ENCODE peak calls at places on chromosomes 16 and 17, in six cellular contexts. E is Peyer's patch, J is ascending aorta, Q is LNCaP clone FGC, W is fibroblast of lung, O is A549. A is an unnamed sample.

GRCh38 chr17:2906907-2907306 is 110.7 kb downstream of the RAP1GAP2 start:
- DNase-seq in E (no peak), J (no peak), Q (no peak), W (no peak), O (no peak), A (no peak)

GRCh38 chr16:56424791-56425438 is 430 bp downstream of the AMFR start:
- DNase-seq in E (peak), J (no peak), Q (no peak), W (peak), O (peak), A (no peak)

GRCh38 chr16:15033309-15033707 is 22.6 kb downstream of the NTAN1 start:
- DNase-seq in E (no peak), J (no peak), Q (no peak), W (no peak), O (no peak), A (no peak)

GRCh38 chr16:80803341-80804060 is 897 bp downstream of the CDYL2 start:
- DNase-seq in E (peak), J (no peak), Q (no peak), W (peak), O (no peak), A (no peak)

GRCh38 chr17:76714336-76714735 is 3.6 kb upstream of the MXRA7 start:
- DNase-seq in E (no peak), J (no peak), Q (no peak), W (no peak), O (no peak), A (no peak)

GRCh38 chr17:13070732-13071131 is 52.9 kb upstream of the ELAC2 start:
- DNase-seq in E (no peak), J (no peak), Q (no peak), W (no peak), O (no peak), A (no peak)

GRCh38 chr16:30923554-30924085 is at the start of gene FBXL19:
- DNase-seq in E (peak), J (no peak), Q (no peak), W (no peak), O (no peak), A (no peak)

GRCh38 chr17:59311051-59311468 is 20.4 kb upstream of the YPEL2 start:
- DNase-seq in E (peak), J (no peak), Q (no peak), W (no peak), O (peak), A (peak)

GRCh38 chr17:72693147-72693878 is 399.2 kb downstream of the SLC39A11 start:
- DNase-seq in E (no peak), J (no peak), Q (no peak), W (no peak), O (no peak), A (no peak)

GRCh38 chr16:67781548-67781921 is 24.8 kb downstream of the RANBP10 start:
- DNase-seq in E (no peak), J (no peak), Q (no peak), W (peak), O (no peak), A (no peak)

GRCh38 chr17:11996722-11997146 is 541 bp downstream of the ZNF18 start:
- DNase-seq in E (peak), J (no peak), Q (no peak), W (peak), O (peak), A (peak)

GRCh38 chr16:67652578-67653130 is 7.4 kb downstream of the ACD start:
- DNase-seq in E (no peak), J (no peak), Q (no peak), W (no peak), O (peak), A (no peak)

GRCh38 chr17:18960803-18961511 is 9.0 kb downstream of the SLC5A10 start:
- DNase-seq in E (peak), J (no peak), Q (no peak), W (peak), O (peak), A (no peak)

GRCh38 chr17:7056386-7056785 is 12.5 kb upstream of the SLC16A11 start:
- DNase-seq in E (no peak), J (no peak), Q (no peak), W (peak), O (no peak), A (no peak)

GRCh38 chr16:3656491-3657468 is 2.3 kb downstream of the DNASE1 start:
- DNase-seq in E (no peak), J (no peak), Q (no peak), W (no peak), O (no peak), A (no peak)

GRCh38 chr17:79038545-79039135 is 14.7 kb downstream of the C1QTNF1 start:
- DNase-seq in E (no peak), J (no peak), Q (no peak), W (peak), O (peak), A (no peak)

GRCh38 chr17:2909853-2910234 is 113.6 kb downstream of the RAP1GAP2 start:
- DNase-seq in E (no peak), J (no peak), Q (no peak), W (no peak), O (no peak), A (no peak)

GRCh38 chr17:34146440-34147043 is 108.5 kb upstream of the CCL2 start:
- DNase-seq in E (peak), J (no peak), Q (no peak), W (no peak), O (peak), A (no peak)

GRCh38 chr16:82197540-82198240 is 27.7 kb upstream of the MPHOSPH6 start:
- DNase-seq in E (no peak), J (no peak), Q (peak), W (no peak), O (no peak), A (no peak)

GRCh38 chr16:23595246-23595950 is 718 bp downstream of the NDUFAB1 start:
- DNase-seq in E (no peak), J (no peak), Q (no peak), W (no peak), O (peak), A (no peak)

GRCh38 chr17:19720631-19721426 is 4.4 kb upstream of the SLC47A2 start:
- DNase-seq in E (no peak), J (no peak), Q (no peak), W (no peak), O (no peak), A (no peak)

GRCh38 chr17:37826497-37827115 is 81.7 kb upstream of the HNF1B start:
- DNase-seq in E (peak), J (no peak), Q (no peak), W (peak), O (no peak), A (no peak)

GRCh38 chr16:12260647-12261262 is 284.2 kb downstream of the SNX29 start:
- DNase-seq in E (no peak), J (no peak), Q (no peak), W (no peak), O (peak), A (no peak)

GRCh38 chr17:69361156-69361555 is 34.2 kb upstream of the ABCA5 start:
- DNase-seq in E (no peak), J (no peak), Q (no peak), W (no peak), O (no peak), A (no peak)

GRCh38 chr16:15553313-15554088 is 89.5 kb downstream of the MARF1 start:
- DNase-seq in E (no peak), J (no peak), Q (no peak), W (peak), O (no peak), A (no peak)

GRCh38 chr17:5840811-5841446 is 229.2 kb upstream of the WSCD1 start:
- DNase-seq in E (no peak), J (no peak), Q (no peak), W (no peak), O (no peak), A (no peak)

GRCh38 chr17:78873519-78874340 is 29.3 kb downstream of the CEP295NL start:
- DNase-seq in E (no peak), J (no peak), Q (peak), W (peak), O (no peak), A (peak)

GRCh38 chr16:16133943-16134604 is 89.2 kb downstream of the ABCC6 start:
- DNase-seq in E (no peak), J (no peak), Q (no peak), W (no peak), O (no peak), A (no peak)

GRCh38 chr17:54085934-54086333 is 263.2 kb downstream of the KIF2B start:
- DNase-seq in E (no peak), J (no peak), Q (no peak), W (no peak), O (no peak), A (no peak)

GRCh38 chr16:4314532-4315184 is 1.2 kb upstream of the GLIS2 start:
- DNase-seq in E (no peak), J (no peak), Q (no peak), W (peak), O (peak), A (no peak)

GRCh38 chr16:19005561-19006445 is 22.1 kb downstream of the TMC7 start:
- DNase-seq in E (no peak), J (no peak), Q (no peak), W (peak), O (peak), A (no peak)

GRCh38 chr17:7478276-7479138 is 924 bp downstream of the ZBTB4 start:
- DNase-seq in E (peak), J (no peak), Q (no peak), W (peak), O (peak), A (no peak)

GRCh38 chr16:57619133-57619605 is 9.3 kb upstream of the ADGRG1 start:
- DNase-seq in E (no peak), J (no peak), Q (no peak), W (no peak), O (no peak), A (no peak)

GRCh38 chr17:73189417-73190099 is 3.3 kb upstream of the COG1 start:
- DNase-seq in E (no peak), J (no peak), Q (peak), W (peak), O (peak), A (no peak)

GRCh38 chr16:88617268-88618031 is 20.9 kb upstream of the IL17C start:
- DNase-seq in E (no peak), J (no peak), Q (peak), W (no peak), O (no peak), A (no peak)

GRCh38 chr17:79657861-79658810 is 47.3 kb upstream of the RBFOX3 start:
- DNase-seq in E (no peak), J (no peak), Q (no peak), W (no peak), O (no peak), A (no peak)

GRCh38 chr16:51148674-51149228 is 2.3 kb downstream of the SALL1 start:
- DNase-seq in E (no peak), J (no peak), Q (no peak), W (peak), O (no peak), A (no peak)

GRCh38 chr16:51144203-51144602 is 6.9 kb downstream of the SALL1 start:
- DNase-seq in E (no peak), J (no peak), Q (no peak), W (peak), O (no peak), A (no peak)

GRCh38 chr16:51147776-51148673 is 3.0 kb downstream of the SALL1 start:
- DNase-seq in E (no peak), J (no peak), Q (no peak), W (peak), O (no peak), A (no peak)

GRCh38 chr16:51149251-51149661 is 1.8 kb downstream of the SALL1 start:
- DNase-seq in E (no peak), J (no peak), Q (no peak), W (peak), O (no peak), A (no peak)

GRCh38 chr16:51146256-51146924 is 4.7 kb downstream of the SALL1 start:
- DNase-seq in E (no peak), J (no peak), Q (no peak), W (peak), O (no peak), A (no peak)
- TF ChIP-seq CTCF in E (no peak), J (no peak), Q (peak), W (peak), O (no peak), A (peak)

DNA sequence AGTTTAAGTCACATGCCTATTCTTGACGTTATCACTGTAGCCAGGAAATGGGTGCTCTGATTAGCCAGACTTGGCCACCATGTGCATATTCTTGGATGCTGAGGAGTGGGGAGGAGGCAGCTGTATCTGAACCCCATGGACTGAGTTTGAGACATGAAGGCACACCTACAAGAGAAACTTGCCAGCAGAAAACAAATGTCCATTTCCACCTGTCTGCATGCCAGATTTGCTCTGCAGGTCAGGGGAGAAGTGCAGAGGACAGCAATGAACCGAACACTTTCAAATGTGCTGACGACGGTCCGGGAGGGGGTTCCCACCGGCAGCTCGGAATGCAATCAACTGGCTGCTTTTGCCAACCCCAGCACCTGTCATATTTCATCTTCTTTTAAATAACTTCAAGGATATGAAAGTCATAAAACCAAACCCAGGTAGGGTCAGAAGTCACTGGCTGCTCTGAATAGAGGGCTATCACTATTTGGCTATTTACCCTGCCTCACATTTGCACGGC is 287.8 kb upstream of the N4BP1 start:
- DNase-seq in E (no peak), J (no peak), Q (no peak), W (no peak), O (no peak), A (no peak)
- H3K4me3 ChIP-seq in E (no peak), J (no peak), Q (no peak), W (no peak), O (no peak), A (no peak)

DNA sequence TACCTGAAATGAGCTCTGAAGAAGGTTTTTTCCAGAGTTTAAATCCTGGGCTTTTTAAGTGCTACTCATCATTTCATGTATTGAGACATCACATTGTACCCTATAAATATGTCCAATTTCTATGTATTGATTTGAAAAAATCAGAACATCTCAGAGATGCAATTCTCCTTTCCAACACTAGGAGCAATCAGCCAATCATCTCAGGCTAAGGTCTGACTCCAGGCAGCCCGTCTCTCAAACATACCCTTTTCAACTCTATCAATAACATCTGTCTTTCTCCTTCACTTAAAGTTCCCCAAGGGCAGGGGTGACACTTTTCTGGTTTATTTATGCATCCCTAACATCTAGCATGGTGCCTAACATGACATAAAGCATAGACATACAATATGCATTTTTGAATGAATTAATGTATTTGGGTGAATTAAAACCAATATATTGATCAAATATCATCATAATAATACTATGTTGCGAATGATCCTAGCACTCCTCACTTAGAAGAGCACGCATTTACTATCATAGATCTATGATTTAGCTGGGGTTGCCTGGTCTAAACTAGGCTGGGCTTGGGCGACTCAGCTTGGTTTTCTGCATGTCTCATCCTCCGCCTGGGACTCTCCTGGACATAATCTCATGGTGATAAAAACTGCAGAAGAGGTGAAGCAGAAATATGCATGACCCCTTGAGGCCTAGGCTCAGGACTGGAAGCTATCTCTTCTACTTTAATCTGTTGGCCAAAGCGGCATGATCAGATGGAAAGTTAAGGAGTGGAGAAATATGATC is 5.2 kb upstream of the CDH11 start:
- DNase-seq in E (no peak), J (no peak), Q (no peak), W (no peak), O (no peak), A (no peak)
- TF ChIP-seq CTCF in E (no peak), J (no peak), Q (peak), W (peak), O (no peak), A (peak)

GRCh38 chr17:8981443-8981842 is 15.9 kb upstream of the PIK3R5 start:
- DNase-seq in E (no peak), J (no peak), Q (no peak), W (peak), O (no peak), A (no peak)

GRCh38 chr17:8988263-8988662 is 22.8 kb upstream of the PIK3R5 start:
- DNase-seq in E (no peak), J (no peak), Q (no peak), W (no peak), O (no peak), A (no peak)

GRCh38 chr17:8991514-8992285 is 26.2 kb upstream of the PIK3R5 start:
- DNase-seq in E (peak), J (no peak), Q (no peak), W (peak), O (peak), A (no peak)

GRCh38 chr17:8985054-8985701 is 19.7 kb upstream of the PIK3R5 start:
- DNase-seq in E (peak), J (no peak), Q (no peak), W (no peak), O (no peak), A (no peak)

GRCh38 chr17:8986295-8986694 is 20.8 kb upstream of the PIK3R5 start:
- DNase-seq in E (no peak), J (no peak), Q (no peak), W (no peak), O (no peak), A (no peak)
- H3K4me3 ChIP-seq in E (no peak), J (no peak), Q (no peak), W (no peak), O (no peak), A (no peak)

DNA sequence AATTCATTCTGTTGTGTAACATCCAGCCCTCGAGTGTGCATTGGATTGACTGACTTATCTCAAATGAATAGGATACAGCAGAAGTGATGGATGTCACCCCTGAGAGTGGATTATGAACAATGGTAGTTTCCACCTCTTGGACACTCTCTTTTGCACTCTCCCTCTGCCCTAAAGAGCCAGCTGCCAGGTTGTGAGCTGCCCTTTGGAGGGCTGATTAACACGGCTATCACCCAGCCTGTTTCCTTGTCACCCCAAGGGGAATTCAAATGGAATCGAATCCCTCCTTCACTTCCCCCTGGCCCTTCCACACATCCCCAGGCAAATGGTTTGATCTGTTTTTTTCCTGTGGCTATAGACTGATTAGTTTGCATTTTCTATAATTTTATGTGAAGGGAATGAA is 21.1 kb upstream of the HAPSTR1 start:
- DNase-seq in E (no peak), J (no peak), Q (no peak), W (no peak), O (no peak), A (no peak)
- TF ChIP-seq CTCF in E (no peak), J (no peak), Q (no peak), W (no peak), O (no peak), A (no peak)

GRCh38 chr16:1713933-1714332 is 7.9 kb downstream of the MAPK8IP3 start:
- DNase-seq in E (peak), J (no peak), Q (no peak), W (no peak), O (no peak), A (no peak)
- H3K4me3 ChIP-seq in E (no peak), J (no peak), Q (no peak), W (no peak), O (no peak), A (no peak)

DNA sequence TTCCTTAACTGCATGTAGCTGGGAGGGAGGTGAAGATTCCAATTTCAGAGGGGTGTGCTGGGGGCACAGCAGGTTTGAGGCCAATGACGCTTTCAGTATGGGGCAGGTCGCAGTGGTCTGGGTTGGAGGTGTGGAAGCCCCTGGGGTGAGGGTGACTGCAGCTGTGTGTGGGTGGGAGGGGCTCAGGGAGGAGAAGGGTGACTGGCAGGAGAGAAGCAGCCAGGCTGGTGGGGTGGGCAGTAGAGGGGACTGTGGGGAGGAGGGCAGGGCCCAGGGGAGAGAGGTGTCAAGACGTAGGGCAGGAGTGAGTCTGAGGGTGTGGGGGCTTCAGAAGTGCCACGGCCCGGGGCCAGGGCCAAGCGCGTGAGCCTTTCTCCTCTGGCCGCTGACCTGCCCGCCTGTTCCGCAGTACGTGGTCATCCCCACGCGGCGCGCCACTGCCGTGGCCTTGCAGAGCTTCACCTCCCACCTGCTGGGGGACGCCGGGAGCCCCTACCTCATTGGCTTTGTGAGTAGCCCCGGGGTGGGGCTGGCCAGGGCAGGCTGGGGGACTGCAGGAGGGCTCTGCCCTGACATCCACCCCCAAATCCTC is 19.4 kb downstream of the MYBBP1A start:
- DNase-seq in E (no peak), J (no peak), Q (no peak), W (no peak), O (no peak), A (no peak)
- TF ChIP-seq CTCF in E (no peak), J (no peak), Q (no peak), W (no peak), O (no peak), A (no peak)

A was measured in HFF-Myc.